ENCODE peak calls at places on chromosomes 6 and 20, in nine cellular contexts. M, U, Q, V, P, W, D, L and Z are unnamed samples.

GRCh38 chr6:135675026-135675425 is 176.5 kb upstream of the PDE7B start:
- DNase-seq in M (no peak), U (no peak), Q (no peak), V (no peak), P (no peak), W (no peak), D (no peak), L (no peak), Z (no peak)

GRCh38 chr6:144659202-144659731 is 374.1 kb downstream of the UTRN start:
- DNase-seq in M (no peak), U (peak; percentile 47), Q (no peak), V (no peak), P (peak; percentile 19), W (no peak), D (no peak), L (peak; percentile 43), Z (no peak)

GRCh38 chr20:371755-372542 is 8.6 kb upstream of the TRIB3 start:
- DNase-seq in M (no peak), U (peak; percentile 42), Q (no peak), V (no peak), P (peak; percentile 41), W (no peak), D (no peak), L (no peak), Z (no peak)

GRCh38 chr6:151293621-151294020 is 53.9 kb downstream of the AKAP12 start:
- DNase-seq in M (no peak), U (no peak), Q (no peak), V (no peak), P (no peak), W (no peak), D (no peak), L (no peak), Z (no peak)

GRCh38 chr20:41615671-41616070 is 2.5 kb downstream of the CHD6 start:
- DNase-seq in M (no peak), U (no peak), Q (no peak), V (no peak), P (no peak), W (no peak), D (no peak), L (no peak), Z (no peak)

GRCh38 chr20:21505161-21505809 is 8.6 kb downstream of the NKX2-2 start:
- DNase-seq in M (no peak), U (peak; percentile 66), Q (peak; percentile 48), V (peak; percentile 92), P (peak; percentile 90), W (no peak), D (peak; percentile 40), L (peak; percentile 56), Z (peak; percentile 18)

GRCh38 chr6:10586302-10586701 is 65.2 kb downstream of the GCNT2 start:
- DNase-seq in M (no peak), U (no peak), Q (no peak), V (no peak), P (no peak), W (no peak), D (no peak), L (no peak), Z (no peak)

GRCh38 chr6:20400476-20401402 is 940 bp upstream of the E2F3 start:
- DNase-seq in M (no peak), U (peak; percentile 83), Q (peak; percentile 59), V (peak; percentile 4), P (peak; percentile 21), W (peak; percentile 89), D (no peak), L (peak; percentile 15), Z (peak; percentile 95)

GRCh38 chr6:152078804-152079203 is 271.3 kb downstream of the ESR1 start:
- DNase-seq in M (no peak), U (no peak), Q (no peak), V (no peak), P (no peak), W (no peak), D (no peak), L (no peak), Z (no peak)

GRCh38 chr20:21665687-21666446 is 39.6 kb upstream of the PAX1 start:
- DNase-seq in M (no peak), U (no peak), Q (no peak), V (no peak), P (no peak), W (no peak), D (no peak), L (no peak), Z (no peak)

GRCh38 chr6:88238065-88238464 is 71.9 kb upstream of the CNR1 start:
- DNase-seq in M (no peak), U (peak; percentile 20), Q (no peak), V (no peak), P (peak; percentile 57), W (peak; percentile 6), D (no peak), L (no peak), Z (no peak)

GRCh38 chr6:117264487-117265424 is 602 bp upstream of the VGLL2 start:
- DNase-seq in M (no peak), U (no peak), Q (no peak), V (no peak), P (peak; percentile 25), W (no peak), D (no peak), L (no peak), Z (peak; percentile 26)

GRCh38 chr6:68391953-68392352 is 243.1 kb upstream of the ADGRB3 start:
- DNase-seq in M (no peak), U (no peak), Q (no peak), V (no peak), P (no peak), W (no peak), D (no peak), L (no peak), Z (no peak)

GRCh38 chr6:15335385-15335784 is 89.5 kb downstream of the JARID2 start:
- DNase-seq in M (no peak), U (no peak), Q (no peak), V (no peak), P (no peak), W (no peak), D (no peak), L (no peak), Z (no peak)

GRCh38 chr20:35739294-35740163 is 2.5 kb downstream of the RBM39 start:
- DNase-seq in M (no peak), U (no peak), Q (no peak), V (no peak), P (no peak), W (no peak), D (no peak), L (peak; percentile 37), Z (no peak)

GRCh38 chr6:83546636-83547035 is 34.3 kb downstream of the PRSS35 start:
- DNase-seq in M (no peak), U (no peak), Q (no peak), V (no peak), P (no peak), W (no peak), D (no peak), L (no peak), Z (no peak)